ENCODE peak calls at places on chromosomes 13 and 19, in seven cellular contexts. V is neural progenitor cell, X is heart right ventricle, S is endothelial cell of umbilical vein, O is fibroblast of mammary gland, N is astrocyte of the spinal cord, R is heart left ventricle. J is an unnamed sample.
A peak's percentile ranks its signal among the peaks of the same experiment; 100 is the strongest.

GRCh38 chr13:98184796-98185195 is 7.7 kb upstream of the RNF113B start:
- DNase-seq in V (no peak), R (no peak), X (no peak), S (no peak), N (peak; percentile 57), O (peak; percentile 49), J (no peak)

GRCh38 chr19:41688687-41689086 is 617 bp upstream of the CEACAM7 start:
- DNase-seq in V (no peak), S (no peak), N (no peak), X (no peak), O (no peak), R (no peak), J (no peak)

GRCh38 chr13:28819748-28820098 is 416 bp upstream of the MTUS2 start:
- DNase-seq in S (peak; percentile 40), V (peak; percentile 94), N (no peak), O (peak; percentile 19), R (peak; percentile 55), X (peak; percentile 44), J (peak; percentile 59)

GRCh38 chr13:36297259-36297599 is 385 bp downstream of the CCDC169 start:
- DNase-seq in R (no peak), S (no peak), V (no peak), X (no peak), N (peak; percentile 48), O (peak; percentile 37), J (peak; percentile 42)

GRCh38 chr13:35850569-35850968 is 280.6 kb downstream of the DCLK1 start:
- DNase-seq in X (no peak), V (no peak), N (no peak), O (no peak), R (no peak), S (no peak), J (no peak)

GRCh38 chr19:4326837-4327251 is 11.8 kb downstream of the STAP2 start:
- DNase-seq in N (no peak), X (no peak), R (no peak), S (no peak), O (no peak), V (peak; percentile 85), J (no peak)

GRCh38 chr19:49553451-49554271 is 25.9 kb downstream of the RCN3 start:
- DNase-seq in O (peak; percentile 86), V (no peak), X (no peak), R (no peak), N (peak; percentile 70), S (peak; percentile 65), J (peak; percentile 96)

GRCh38 chr19:40695881-40696280 is 5.4 kb upstream of the NUMBL start:
- DNase-seq in R (no peak), S (no peak), X (no peak), N (no peak), O (no peak), V (no peak), J (no peak)

GRCh38 chr19:34313188-34313587 is 51.8 kb upstream of the GPI start:
- DNase-seq in X (peak; percentile 25), S (peak; percentile 66), V (no peak), R (peak; percentile 23), N (peak; percentile 80), O (peak; percentile 60), J (peak; percentile 82)

GRCh38 chr19:36771275-36772231 is 1.1 kb downstream of the ZNF850 start:
- DNase-seq in V (peak; percentile 71), S (peak; percentile 94), N (peak; percentile 89), O (peak; percentile 81), R (peak; percentile 87), X (peak; percentile 90), J (peak; percentile 83)

GRCh38 chr13:23899555-23899954 is 2.3 kb upstream of the C1QTNF9B start:
- DNase-seq in R (no peak), N (peak; percentile 48), O (peak; percentile 66), V (peak; percentile 34), S (peak; percentile 50), X (peak; percentile 59), J (peak; percentile 35)

GRCh38 chr13:19861762-19862161 is 1.7 kb downstream of the ZMYM5 start:
- DNase-seq in V (no peak), R (no peak), S (no peak), O (no peak), X (no peak), N (no peak), J (no peak)

GRCh38 chr19:4052114-4052992 is 14.3 kb downstream of the ZBTB7A start:
- DNase-seq in V (no peak), N (no peak), X (no peak), S (no peak), O (peak; percentile 85), R (peak; percentile 55), J (peak; percentile 80)

GRCh38 chr13:98746968-98747367 is 5.5 kb downstream of the SLC15A1 start:
- DNase-seq in V (no peak), O (peak; percentile 44), R (no peak), X (no peak), N (no peak), S (no peak), J (peak; percentile 73)

DNA sequence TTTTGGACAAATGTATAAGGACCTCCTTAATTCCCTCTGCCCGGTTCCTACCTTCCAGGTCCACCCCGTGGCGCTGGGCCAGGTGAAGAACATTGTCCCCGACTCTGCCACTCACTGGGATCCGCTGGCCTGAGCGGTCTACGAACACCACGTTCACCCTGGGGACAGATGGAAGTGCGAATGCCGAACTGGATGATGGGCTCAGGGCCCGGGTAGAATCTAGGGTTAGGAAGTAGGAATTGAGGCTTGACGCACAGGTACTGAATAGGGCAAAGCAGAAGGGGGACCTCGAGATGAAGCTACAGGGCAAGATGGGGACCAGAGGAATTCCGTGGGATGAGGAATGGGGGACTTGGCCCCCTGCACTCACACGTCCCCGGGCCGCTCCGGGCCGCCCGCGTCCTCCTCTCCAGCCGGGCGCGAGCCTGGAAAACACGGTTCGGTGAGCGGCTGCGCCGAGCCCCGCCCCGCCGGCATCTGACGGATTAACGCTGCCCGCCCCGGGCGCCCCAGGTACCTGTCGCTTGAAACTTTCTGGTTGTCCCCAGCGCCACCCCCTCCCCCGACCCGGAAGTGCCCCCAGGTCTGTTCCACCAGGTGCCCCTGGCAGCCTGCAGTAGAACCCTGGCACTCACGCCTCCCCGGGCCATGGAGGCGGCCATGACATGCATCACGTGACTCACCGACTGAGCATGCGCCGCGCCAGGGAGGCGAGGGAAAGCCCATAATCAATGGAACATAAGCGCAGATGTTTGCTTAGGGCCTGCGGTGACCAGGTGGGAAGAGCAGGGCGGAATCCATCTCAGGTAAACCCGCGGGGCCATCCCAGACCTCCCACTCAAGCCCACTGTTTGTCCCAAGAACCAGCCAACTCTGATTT is at the start of gene FDX2:
- DNase-seq in V (peak; percentile 92), N (peak; percentile 77), O (peak; percentile 72), S (peak; percentile 85), X (peak; percentile 88), R (peak; percentile 84), J (peak; percentile 83)
- TF ChIP-seq CTCF in V (no peak), N (no peak), O (no peak), S (no peak), X (no peak), R (no peak), J (no peak)

DNA sequence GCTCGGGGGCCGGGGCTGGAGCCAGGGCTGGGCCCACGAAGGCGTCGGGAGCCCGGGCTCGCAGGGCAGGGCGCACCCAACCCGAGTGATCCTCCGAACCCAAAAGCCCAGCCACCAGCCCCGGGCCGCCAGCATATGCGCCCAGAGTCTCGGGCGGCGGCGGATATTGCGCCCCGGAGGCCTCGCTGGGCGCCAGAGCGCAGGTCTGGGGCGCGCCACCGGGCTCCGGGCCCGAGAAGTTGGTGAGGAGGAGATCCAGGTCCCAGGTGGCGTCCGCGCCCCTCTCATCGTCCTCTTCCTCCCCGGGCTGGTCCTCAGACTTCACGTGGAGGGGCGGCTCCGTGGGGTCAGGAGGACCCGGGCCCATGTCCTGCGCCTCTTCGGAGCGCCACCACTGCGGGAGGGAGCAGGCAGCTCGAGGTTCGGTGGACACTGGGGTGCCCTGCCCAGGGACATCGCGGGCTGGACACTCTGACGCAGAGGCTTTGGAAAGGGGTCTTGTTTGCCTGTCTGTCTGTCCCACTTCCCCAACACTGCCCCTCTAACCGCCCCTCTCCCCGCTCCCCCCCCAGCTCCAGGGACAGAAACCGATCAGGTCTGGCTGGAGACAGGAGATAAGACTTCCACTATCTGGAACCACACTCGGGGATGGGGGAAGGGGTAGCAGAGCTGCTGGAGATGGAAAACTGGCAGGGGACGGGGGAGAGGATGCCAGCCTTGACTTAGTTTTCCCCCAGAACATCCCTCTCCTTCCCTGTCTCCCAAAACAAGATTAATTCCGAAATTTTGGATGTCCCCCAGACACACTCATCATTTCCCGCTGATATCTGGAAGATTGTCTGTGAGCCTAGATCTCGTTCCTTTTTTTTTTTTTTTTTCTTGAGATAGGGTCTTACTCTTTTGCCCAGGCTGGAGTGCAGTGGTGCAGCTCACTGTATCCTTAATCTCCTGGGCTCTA is 973 bp downstream of the KLF1 start:
- DNase-seq in X (no peak), V (peak; percentile 34), R (no peak), N (no peak), O (no peak), S (no peak), J (no peak)
- H3K4me3 ChIP-seq in X (peak overlapping the region; percentile 47), V (peak overlapping the region; percentile 61), R (peak overlapping the region; percentile 44), N (no peak overlapping the region), O (no peak overlapping the region), S (no peak overlapping the region), J (peak overlapping the region; percentile 38)

DNA sequence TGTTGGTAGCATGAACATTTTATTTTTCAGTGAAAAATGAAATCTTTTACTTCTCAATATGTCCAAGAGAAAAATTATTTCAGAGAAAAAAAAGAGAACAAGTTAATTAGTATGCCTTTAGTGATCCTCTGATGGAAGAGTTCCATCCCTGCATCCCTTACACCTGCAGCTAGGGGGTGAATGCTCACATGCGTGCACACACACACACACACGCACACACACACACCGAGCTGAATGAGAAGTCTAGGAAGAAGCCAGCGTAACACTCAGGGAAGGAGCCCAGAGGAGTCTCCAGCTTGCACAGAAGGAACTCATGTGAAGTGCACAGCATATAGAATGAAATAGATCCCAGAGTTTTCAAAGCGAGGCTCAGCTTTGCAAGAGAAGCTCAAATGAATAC is 510.5 kb downstream of the IRS2 start:
- DNase-seq in S (no peak), V (peak; percentile 60), N (peak; percentile 25), X (no peak), R (no peak), O (peak; percentile 31), J (peak; percentile 73)
- TF ChIP-seq CTCF in S (no peak), V (peak; percentile 38), N (peak; percentile 41), X (no peak), R (no peak), O (no peak), J (peak; percentile 64)

GRCh38 chr13:21060063-21060826 is 1.1 kb downstream of the LATS2 start:
- DNase-seq in S (peak; percentile 42), R (peak; percentile 44), V (peak; percentile 61), O (peak; percentile 48), N (peak; percentile 54), X (peak; percentile 42), J (peak; percentile 52)
- H3K4me3 ChIP-seq in S (peak overlapping the region; percentile 97), R (peak overlapping the region; percentile 98), V (peak overlapping the region; percentile 85), O (peak overlapping the region; percentile 64), N (peak overlapping the region; percentile 65), X (peak overlapping the region; percentile 99), J (peak overlapping the region; percentile 66)

DNA sequence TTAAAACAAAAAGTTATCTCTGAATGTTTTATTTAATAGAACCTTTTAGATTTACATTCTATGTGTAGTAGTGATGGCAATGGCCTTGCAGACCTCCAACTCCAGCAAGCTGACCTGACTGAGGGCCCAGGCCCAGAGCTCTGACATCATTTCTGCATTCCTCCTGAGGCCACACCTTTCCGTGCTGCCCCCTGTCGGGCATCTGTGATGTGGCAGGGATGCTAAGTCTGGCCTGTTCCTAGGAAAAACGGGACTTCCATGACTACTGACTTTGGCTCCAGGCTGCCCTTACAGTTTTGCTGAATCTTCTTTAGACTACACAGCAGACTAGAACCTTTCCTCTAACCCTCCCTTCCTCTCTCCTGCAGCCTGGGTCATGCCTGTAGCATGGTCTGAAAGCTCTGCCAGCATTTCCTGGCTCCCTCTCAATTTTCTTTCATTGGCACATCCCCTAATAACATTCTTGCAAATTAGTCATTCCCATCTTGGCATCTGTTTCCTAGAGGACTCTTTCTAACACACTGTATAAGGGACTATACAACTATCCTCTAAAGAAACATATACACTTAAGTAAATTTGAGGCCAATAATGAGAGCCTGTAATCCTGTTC is 249.0 kb downstream of the GPC5 start:
- DNase-seq in S (no peak), V (peak; percentile 60), N (peak; percentile 56), X (peak; percentile 14), O (no peak), R (peak; percentile 10), J (peak; percentile 19)
- TF ChIP-seq CTCF in S (peak; percentile 21), V (peak; percentile 78), N (peak; percentile 61), X (no peak), O (peak; percentile 16), R (no peak), J (peak; percentile 47)